ENCODE peak calls at places on chromosome 16, in four cellular contexts. D, J, W and U are unnamed samples.

GRCh38 chr16:53787423-53787822 is 83.5 kb downstream of the FTO start:
- DNase-seq in J (no peak), W (no peak), D (no peak), U (no peak)

GRCh38 chr16:600781-601180 is 10.9 kb downstream of the RAB40C start:
- DNase-seq in D (no peak), J (no peak), W (peak; percentile 45), U (no peak)

GRCh38 chr16:85947511-85948509 is 48.8 kb downstream of the IRF8 start:
- DNase-seq in J (no peak), W (no peak), D (no peak), U (no peak)

GRCh38 chr16:65621640-65622039 is 499.8 kb upstream of the CDH11 start:
- DNase-seq in W (no peak), J (no peak), D (no peak), U (no peak)

GRCh38 chr16:76293980-76294690 is 16.9 kb downstream of the CNTNAP4 start:
- DNase-seq in J (no peak), W (no peak), D (no peak), U (no peak)

GRCh38 chr16:48393843-48394703 is 8.9 kb upstream of the SIAH1 start:
- DNase-seq in J (peak; percentile 51), D (no peak), W (no peak), U (no peak)

GRCh38 chr16:70688266-70688742 is 2.5 kb upstream of the MTSS2 start:
- DNase-seq in W (no peak), J (no peak), D (no peak), U (no peak)

GRCh38 chr16:79269211-79269863 is 331.2 kb downstream of the MAF start:
- DNase-seq in J (no peak), D (no peak), W (no peak), U (no peak)

GRCh38 chr16:17515421-17516210 is 44.9 kb upstream of the XYLT1 start:
- DNase-seq in D (no peak), W (no peak), J (no peak), U (no peak)

GRCh38 chr16:11682655-11683096 is 14.4 kb downstream of the SNN start:
- DNase-seq in D (no peak), W (no peak), J (no peak), U (no peak)

GRCh38 chr16:11681977-11682654 is 13.9 kb downstream of the SNN start:
- DNase-seq in J (no peak), D (no peak), W (no peak), U (no peak)

GRCh38 chr16:11684231-11685025 is 16.2 kb downstream of the SNN start:
- DNase-seq in D (no peak), J (no peak), W (no peak), U (no peak)

GRCh38 chr16:11681526-11681925 is 13.3 kb downstream of the SNN start:
- DNase-seq in D (no peak), W (no peak), J (peak; percentile 26), U (no peak)

DNA sequence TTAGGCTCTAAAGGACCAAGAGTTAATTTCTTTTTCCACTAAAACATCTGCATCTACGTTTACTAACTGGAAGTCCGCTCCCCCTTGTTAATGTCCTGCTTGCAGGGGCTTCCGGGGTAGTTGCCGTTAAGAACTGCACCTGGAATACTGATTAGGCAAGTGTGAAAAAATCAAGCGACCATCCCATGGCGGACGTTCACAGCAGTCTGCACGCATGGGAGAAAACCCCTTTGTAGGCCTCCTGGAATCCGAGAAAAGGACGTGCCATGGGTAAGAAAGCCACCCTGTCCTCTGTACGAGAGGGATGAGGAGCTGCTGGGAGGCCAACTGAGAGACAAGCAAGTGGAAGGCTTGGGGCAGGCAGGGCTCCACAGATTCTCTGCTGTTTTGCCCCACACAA is 14.9 kb downstream of the SNN start:
- DNase-seq in J (no peak), D (no peak), W (no peak), U (no peak)
- TF ChIP-seq NR3C1 in J (no peak), D (no peak), W (no peak), U (no peak)

DNA sequence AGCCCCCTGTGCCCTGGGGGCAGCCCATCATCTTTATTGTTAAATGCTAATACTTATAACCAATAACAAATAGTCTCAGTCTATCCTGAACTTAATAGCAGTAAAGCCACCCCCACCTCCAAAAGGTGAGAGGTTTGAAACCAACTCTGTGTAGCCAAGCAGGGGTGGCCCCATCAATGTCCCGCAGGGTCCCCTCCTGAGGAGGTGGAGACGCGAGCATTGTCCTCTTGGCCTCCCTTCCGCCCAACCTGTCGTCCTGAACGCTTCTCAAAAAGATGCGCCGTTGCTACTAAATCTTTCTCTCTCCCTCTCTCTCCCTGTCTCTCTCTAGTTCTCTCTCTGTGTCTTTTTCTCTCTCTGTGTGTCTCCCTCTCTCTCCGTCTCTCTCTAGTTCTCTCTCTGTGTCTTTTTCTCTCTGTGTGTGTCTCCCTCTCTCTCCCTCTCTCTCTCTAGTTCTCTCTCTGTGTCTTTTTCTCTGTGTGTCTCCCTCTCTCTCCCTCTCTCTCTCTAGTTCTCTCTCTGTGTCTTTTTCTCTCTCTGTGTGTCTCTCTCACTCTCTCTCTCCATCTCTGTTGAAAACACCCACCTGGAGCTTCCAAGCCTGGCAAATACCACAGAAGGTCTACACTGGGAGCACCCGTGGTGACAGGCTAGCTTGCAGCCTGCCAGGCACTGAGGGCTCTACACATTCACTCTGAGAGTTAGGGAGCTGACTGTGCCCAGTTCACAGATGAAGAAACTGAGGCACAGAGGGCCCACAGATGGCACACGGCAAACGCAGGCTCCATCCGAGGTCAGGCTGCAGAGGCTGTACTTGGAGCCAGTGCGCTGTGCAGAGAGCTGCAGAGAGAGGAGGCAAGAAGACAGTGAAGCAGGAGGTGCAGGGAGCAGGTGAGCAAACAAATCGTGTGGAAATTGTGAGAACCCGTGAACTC is 185.9 kb downstream of the C16orf95 start:
- DNase-seq in J (no peak), W (no peak), D (no peak), U (no peak)
- TF ChIP-seq NR3C1 in J (no peak), W (no peak), D (no peak), U (no peak)

GRCh38 chr16:66928702-66929388 is 3.5 kb upstream of the RRAD start:
- DNase-seq in J (peak; percentile 75), W (peak; percentile 39), D (no peak), U (peak; percentile 76)
- TF ChIP-seq NR3C1 in J (no peak), W (no peak), D (no peak), U (no peak)

GRCh38 chr16:83940630-83941378 is 12.2 kb upstream of the OSGIN1 start:
- DNase-seq in D (no peak), J (no peak), W (no peak), U (no peak)
- TF ChIP-seq NR3C1 in D (no peak), J (no peak), W (no peak), U (no peak)

DNA sequence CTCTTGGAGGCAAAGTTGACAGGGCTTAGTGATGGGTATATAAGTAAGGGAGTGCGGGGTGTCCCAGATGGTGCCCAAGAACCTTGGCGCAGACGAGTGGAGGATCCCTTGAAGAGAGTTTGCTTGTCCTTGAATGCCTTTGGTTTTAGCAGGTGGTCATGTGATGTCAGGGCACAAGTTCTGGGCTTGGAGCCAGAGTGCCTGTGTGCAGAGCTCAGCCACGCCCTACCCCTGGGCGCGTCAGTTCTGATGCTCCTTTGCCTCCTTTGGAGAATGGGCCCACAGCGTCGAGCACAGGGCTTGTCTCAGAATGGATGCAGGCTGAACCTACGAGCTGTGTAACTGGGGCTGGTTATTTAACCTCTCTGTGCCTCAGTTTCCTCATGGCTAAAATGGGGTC is 412.2 kb upstream of the EEF2KMT start:
- DNase-seq in J (peak; percentile 8), W (no peak), D (no peak), U (no peak)
- TF ChIP-seq NR3C1 in J (no peak), W (no peak), D (no peak), U (no peak)

GRCh38 chr16:8944113-8944765 is 19.5 kb downstream of the USP7 start:
- DNase-seq in W (no peak), J (no peak), D (no peak), U (no peak)
- TF ChIP-seq NR3C1 in W (no peak), J (no peak), D (no peak), U (no peak)